ENCODE peak calls at places on chromosome 19, in nine cellular contexts. G, S, R, E, N, T, P, V and I are unnamed samples.

GRCh38 chr19:22422220-22422619 is at the start of gene ZNF98:
- DNase-seq in G (no peak), S (no peak), R (no peak), E (peak; percentile 4), N (no peak), T (no peak), P (no peak), V (no peak), I (no peak)

GRCh38 chr19:5048727-5049553 is 80.0 kb downstream of the KDM4B start:
- DNase-seq in G (peak; percentile 89), S (no peak), R (no peak), E (no peak), N (no peak), T (no peak), P (peak; percentile 48), V (no peak), I (no peak)

GRCh38 chr19:3366761-3367571 is 583 bp downstream of the NFIC start:
- DNase-seq in G (peak; percentile 58), S (no peak), R (no peak), E (peak; percentile 43), N (peak; percentile 29), T (no peak), P (no peak), V (no peak), I (peak; percentile 48)

GRCh38 chr19:42132851-42133528 is 744 bp upstream of the POU2F2 start:
- DNase-seq in G (peak; percentile 69), S (peak; percentile 39), R (no peak), E (peak; percentile 84), N (no peak), T (peak; percentile 86), P (no peak), V (peak; percentile 71), I (peak; percentile 90)

GRCh38 chr19:39448271-39448670 is 2.9 kb downstream of the SUPT5H start:
- DNase-seq in G (peak; percentile 67), S (no peak), R (no peak), E (no peak), N (peak; percentile 65), T (no peak), P (no peak), V (no peak), I (peak; percentile 63)

GRCh38 chr19:58548859-58549663 is 5.2 kb downstream of the TRIM28 start:
- DNase-seq in G (no peak), S (no peak), R (no peak), E (no peak), N (no peak), T (no peak), P (no peak), V (no peak), I (no peak)

GRCh38 chr19:58386166-58386575 is 898 bp upstream of the RPS5 start:
- DNase-seq in G (no peak), S (no peak), R (no peak), E (peak; percentile 43), N (no peak), T (no peak), P (no peak), V (no peak), I (no peak)

GRCh38 chr19:11091343-11092153 is 2.3 kb downstream of the LDLR start:
- DNase-seq in G (peak; percentile 98), S (no peak), R (peak; percentile 53), E (no peak), N (peak; percentile 96), T (peak; percentile 59), P (peak; percentile 74), V (peak; percentile 23), I (peak; percentile 38)

GRCh38 chr19:13350761-13351160 is 155.5 kb downstream of the CACNA1A start:
- DNase-seq in G (no peak), S (no peak), R (no peak), E (no peak), N (no peak), T (no peak), P (no peak), V (no peak), I (no peak)

GRCh38 chr19:10517361-10517759 is at the start of gene S1PR5:
- DNase-seq in G (peak; percentile 54), S (peak; percentile 78), R (no peak), E (peak; percentile 52), N (no peak), T (no peak), P (no peak), V (no peak), I (no peak)

GRCh38 chr19:57171551-57172081 is 4.3 kb upstream of the DUXA start:
- DNase-seq in G (peak; percentile 74), S (no peak), R (no peak), E (peak; percentile 42), N (no peak), T (peak; percentile 40), P (no peak), V (no peak), I (peak; percentile 10)

GRCh38 chr19:8089664-8090601 is 37.4 kb downstream of the CCL25 start:
- DNase-seq in G (no peak), S (no peak), R (no peak), E (no peak), N (no peak), T (no peak), P (no peak), V (no peak), I (no peak)

GRCh38 chr19:10086032-10086903 is at the start of gene SHFL:
- DNase-seq in G (peak; percentile 83), S (peak; percentile 10), R (no peak), E (no peak), N (no peak), T (peak; percentile 84), P (peak; percentile 31), V (peak; percentile 63), I (peak; percentile 86)

GRCh38 chr19:45587873-45588272 is 3.3 kb upstream of the OPA3 start:
- DNase-seq in G (peak; percentile 17), S (no peak), R (no peak), E (peak; percentile 50), N (no peak), T (no peak), P (no peak), V (no peak), I (no peak)

GRCh38 chr19:5434970-5435641 is 20.1 kb upstream of the ZNRF4 start:
- DNase-seq in G (peak; percentile 98), S (no peak), R (peak; percentile 51), E (no peak), N (peak; percentile 61), T (peak; percentile 32), P (peak; percentile 81), V (no peak), I (peak; percentile 69)

GRCh38 chr19:16001481-16002312 is 52.9 kb downstream of the OR10H4 start:
- DNase-seq in G (peak; percentile 71), S (no peak), R (peak; percentile 55), E (no peak), N (no peak), T (peak; percentile 36), P (no peak), V (no peak), I (peak; percentile 49)

GRCh38 chr19:4014541-4015491 is 7.3 kb downstream of the PIAS4 start:
- DNase-seq in G (no peak), S (no peak), R (no peak), E (no peak), N (no peak), T (peak; percentile 33), P (no peak), V (no peak), I (peak; percentile 44)

GRCh38 chr19:8609210-8610040 is 1.1 kb downstream of the ADAMTS10 start:
- DNase-seq in G (peak; percentile 79), S (peak; percentile 40), R (no peak), E (no peak), N (no peak), T (peak; percentile 22), P (no peak), V (no peak), I (peak; percentile 51)

GRCh38 chr19:29860492-29860891 is 48.7 kb downstream of the CCNE1 start:
- DNase-seq in G (no peak), S (no peak), R (no peak), E (peak; percentile 54), N (no peak), T (no peak), P (no peak), V (no peak), I (no peak)